ENCODE peak calls at places on chromosomes 13 and 19, in ten cellular contexts. Y is brain microvascular endothelial cell; J is memory B cell; I is left colon; T is NCI-H460; H is H54; E is myocyte; O is stimulated activated CD4-positive, alpha-beta T cell treated with anti-CD3 and anti-CD28 coated beads, Interleukin-2, amount 100 ng/mL, for 24 hours; C is stimulated activated CD8-positive, alpha-beta memory T cell treated with anti-CD3 and anti-CD28 coated beads, Interleukin-7, amount 100 ng/mL, for 48 hours; S is NCI-H1694 treated with DMSO at 0.1 percent for 48 hours. U is an unnamed sample.

GRCh38 chr19:32880607-32881006 is 11.0 kb upstream of the SLC7A9 start:
- DNase-seq in Y (no peak), J (no peak), I (no peak), T (no peak), H (no peak), E (no peak), O (no peak), C (no peak), S (no peak), U (no peak)

GRCh38 chr19:590396-590745 is 690 bp downstream of the HCN2 start:
- DNase-seq in Y (no peak), J (no peak), I (no peak), T (no peak), H (no peak), E (no peak), O (no peak), C (no peak), S (no peak), U (no peak)

GRCh38 chr13:43072394-43072793 is 49.0 kb downstream of the DNAJC15 start:
- DNase-seq in Y (no peak), J (no peak), I (no peak), T (no peak), H (no peak), E (no peak), O (no peak), C (no peak), S (no peak), U (no peak)

GRCh38 chr19:29831041-29831548 is 19.3 kb downstream of the CCNE1 start:
- DNase-seq in Y (no peak), J (no peak), I (no peak), T (no peak), H (peak), E (no peak), O (peak), C (no peak), S (no peak), U (no peak)

GRCh38 chr19:39212377-39212742 is 8.3 kb upstream of the SYCN start:
- DNase-seq in Y (peak), J (no peak), I (peak), T (peak), H (no peak), E (no peak), O (peak), C (peak), S (peak), U (no peak)

GRCh38 chr13:107721436-107721835 is 493.9 kb downstream of the LIG4 start:
- DNase-seq in Y (no peak), J (no peak), I (no peak), T (no peak), H (no peak), E (no peak), O (no peak), C (no peak), S (no peak), U (no peak)

GRCh38 chr13:30376426-30377311 is 45.6 kb upstream of the UBE2L5 start:
- DNase-seq in Y (no peak), J (peak), I (peak), T (no peak), H (no peak), E (no peak), O (peak), C (no peak), S (no peak), U (peak)

GRCh38 chr13:93230466-93230865 is 3.9 kb downstream of the GPC6 start:
- DNase-seq in Y (no peak), J (no peak), I (no peak), T (no peak), H (no peak), E (peak), O (no peak), C (no peak), S (no peak), U (no peak)

GRCh38 chr19:1929051-1929742 is 11.8 kb upstream of the CSNK1G2 start:
- DNase-seq in Y (peak), J (peak), I (peak), T (peak), H (peak), E (peak), O (peak), C (peak), S (peak), U (peak)

GRCh38 chr19:41688098-41688497 is at the start of gene CEACAM7:
- DNase-seq in Y (no peak), J (no peak), I (peak), T (no peak), H (no peak), E (no peak), O (no peak), C (no peak), S (no peak), U (no peak)

GRCh38 chr13:62357887-62358645 is 942.4 kb upstream of the PCDH20 start:
- DNase-seq in Y (peak), J (no peak), I (no peak), T (peak), H (peak), E (no peak), O (no peak), C (no peak), S (no peak), U (peak)

GRCh38 chr13:26132756-26133155 is 80.9 kb upstream of the SHISA2 start:
- DNase-seq in Y (no peak), J (peak), I (no peak), T (no peak), H (no peak), E (peak), O (no peak), C (no peak), S (peak), U (no peak)

GRCh38 chr13:93361703-93362102 is 135.1 kb downstream of the GPC6 start:
- DNase-seq in Y (no peak), J (no peak), I (no peak), T (no peak), H (no peak), E (no peak), O (no peak), C (no peak), S (no peak), U (no peak)

GRCh38 chr19:24004166-24004565 is 82.8 kb upstream of the ZNF254 start:
- DNase-seq in Y (no peak), J (no peak), I (no peak), T (no peak), H (no peak), E (no peak), O (no peak), C (no peak), S (no peak), U (no peak)

GRCh38 chr19:40444181-40445005 is at the start of gene SERTAD3:
- DNase-seq in Y (peak), J (peak), I (peak), T (peak), H (peak), E (peak), O (peak), C (peak), S (peak), U (no peak)

GRCh38 chr13:74847966-74848365 is 634.0 kb downstream of the TBC1D4 start:
- DNase-seq in Y (no peak), J (no peak), I (no peak), T (no peak), H (no peak), E (no peak), O (no peak), C (no peak), S (no peak), U (no peak)

GRCh38 chr19:34734601-34735103 is 609 bp downstream of the ZNF181 start:
- DNase-seq in Y (no peak), J (no peak), I (peak), T (no peak), H (no peak), E (no peak), O (no peak), C (no peak), S (no peak), U (no peak)

GRCh38 chr19:13487985-13488384 is 18.3 kb downstream of the CACNA1A start:
- DNase-seq in Y (no peak), J (no peak), I (no peak), T (no peak), H (no peak), E (no peak), O (no peak), C (no peak), S (no peak), U (no peak)

U was measured in GM12864.